ENCODE peak calls at places on chromosomes 7 and 10, in nine cellular contexts. L is AG10803, U is ovary, J is GM12878, X is Panc1, E is heart left ventricle, D is astrocyte, C is BJ, A is H1. V is an unnamed sample.

GRCh38 chr7:27167916-27168264 is 2.6 kb upstream of the HOXA9 start:
- DNase-seq in E (no peak), U (no peak), J (no peak), D (no peak), L (peak), X (no peak), A (no peak), C (no peak), V (peak)

GRCh38 chr7:11456574-11456973 is 375.4 kb downstream of the THSD7A start:
- DNase-seq in E (no peak), J (no peak), C (no peak), L (no peak), U (no peak), A (no peak), D (no peak), X (no peak), V (no peak)

GRCh38 chr7:96285579-96285978 is 36.3 kb downstream of the SLC25A13 start:
- DNase-seq in D (no peak), X (no peak), C (no peak), E (no peak), J (no peak), U (no peak), A (no peak), L (no peak), V (no peak)

GRCh38 chr7:111159426-111159825 is 68.5 kb downstream of the LRRN3 start:
- DNase-seq in J (no peak), D (peak), E (no peak), L (peak), C (peak), X (no peak), U (no peak), A (no peak), V (peak)

GRCh38 chr7:132090444-132090843 is 485.8 kb downstream of the PLXNA4 start:
- DNase-seq in A (no peak), J (no peak), E (no peak), L (no peak), U (no peak), C (no peak), X (no peak), D (no peak), V (peak)

GRCh38 chr10:102117391-102118159 is 2.6 kb downstream of the LDB1 start:
- DNase-seq in C (no peak), U (peak), J (no peak), X (no peak), D (peak), A (peak), E (peak), L (peak), V (peak)

GRCh38 chr10:46285300-46285699 is 1.5 kb upstream of the ANTXRL start:
- DNase-seq in E (peak), J (no peak), A (no peak), U (no peak), L (no peak), X (no peak), D (no peak), C (no peak), V (no peak)

GRCh38 chr10:69338133-69338456 is 59.8 kb downstream of the HK1 start:
- DNase-seq in D (no peak), A (no peak), X (no peak), E (no peak), J (no peak), U (no peak), L (no peak), C (no peak), V (no peak)

GRCh38 chr10:92742331-92743228 is 52.8 kb downstream of the HHEX start:
- DNase-seq in L (no peak), D (no peak), C (no peak), E (no peak), X (no peak), A (no peak), J (peak), U (no peak), V (no peak)

GRCh38 chr10:62231371-62231770 is 37.3 kb downstream of the RTKN2 start:
- DNase-seq in L (peak), J (no peak), U (no peak), X (peak), E (no peak), A (no peak), C (peak), D (peak), V (peak)

GRCh38 chr7:13017325-13017853 is 330.0 kb downstream of the ARL4A start:
- DNase-seq in C (no peak), U (no peak), L (no peak), J (no peak), D (peak), E (no peak), A (no peak), X (no peak), V (peak)

GRCh38 chr10:14564268-14564744 is 210.4 kb downstream of the FAM107B start:
- DNase-seq in U (no peak), A (no peak), X (no peak), C (no peak), E (no peak), J (no peak), L (no peak), D (no peak), V (no peak)

GRCh38 chr7:3537210-3537875 is 236.3 kb downstream of the SDK1 start:
- DNase-seq in A (no peak), J (no peak), E (peak), U (no peak), C (no peak), X (no peak), L (no peak), D (peak), V (peak)

GRCh38 chr7:77651544-77652162 is 44.6 kb upstream of the RSBN1L start:
- DNase-seq in L (peak), E (no peak), U (no peak), D (no peak), A (peak), X (peak), C (no peak), J (no peak), V (peak)

GRCh38 chr10:73408061-73408460 is 5.8 kb downstream of the ANXA7 start:
- DNase-seq in L (no peak), D (no peak), X (no peak), E (no peak), A (no peak), C (no peak), U (no peak), J (no peak), V (peak)

GRCh38 chr10:73404690-73405089 is 9.2 kb downstream of the ANXA7 start:
- DNase-seq in J (no peak), E (no peak), L (no peak), U (no peak), A (no peak), C (no peak), D (no peak), X (no peak), V (no peak)

GRCh38 chr10:73406863-73407262 is 7.0 kb downstream of the ANXA7 start:
- DNase-seq in D (peak), L (no peak), C (no peak), E (no peak), X (no peak), U (no peak), J (no peak), A (no peak), V (no peak)

GRCh38 chr10:73407495-73407894 is 6.4 kb downstream of the ANXA7 start:
- DNase-seq in D (no peak), C (no peak), L (no peak), U (no peak), A (no peak), E (no peak), X (no peak), J (no peak), V (no peak)

GRCh38 chr10:73405556-73405955 is 8.3 kb downstream of the ANXA7 start:
- DNase-seq in L (no peak), D (no peak), X (no peak), E (no peak), J (no peak), U (no peak), A (no peak), C (no peak), V (no peak)
- TF ChIP-seq CTCF in L (no peak), D (no peak), X (no peak), E (no peak), J (no peak), U (no peak), A (no peak), C (no peak), V (no peak)

DNA sequence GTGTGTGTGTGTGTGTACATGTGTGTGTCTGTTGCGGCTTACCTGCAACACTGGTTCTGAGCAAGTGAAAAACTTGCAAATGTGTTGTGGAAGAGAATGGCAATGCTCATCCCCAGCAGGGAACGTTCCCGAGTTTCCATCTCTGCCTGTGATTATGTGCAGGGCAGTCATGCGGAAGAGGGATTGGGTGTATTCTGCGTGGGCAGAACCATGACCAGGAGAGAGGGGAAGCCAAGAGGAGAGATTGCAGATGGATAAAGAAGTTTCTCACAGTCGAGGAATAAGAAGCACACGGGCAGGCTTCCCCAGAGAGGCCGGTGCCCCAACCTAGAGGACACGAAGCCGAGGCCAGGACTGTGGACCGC is 99.9 kb downstream of the CTBP2 start:
- DNase-seq in A (no peak), U (no peak), L (peak), C (no peak), E (no peak), J (no peak), D (peak), X (no peak), V (peak)
- H3K4me3 ChIP-seq in A (no peak), U (no peak), L (no peak), C (no peak), E (peak), J (no peak), D (peak), X (no peak), V (no peak)

GRCh38 chr10:97685395-97685958 is 1.6 kb downstream of the AVPI1 start:
- DNase-seq in U (no peak), E (peak), J (no peak), L (no peak), D (no peak), C (no peak), X (no peak), A (no peak), V (peak)
- TF ChIP-seq CTCF in U (peak), E (peak), J (no peak), L (peak), D (no peak), C (peak), X (no peak), A (peak), V (peak)

GRCh38 chr10:72321248-72322029 is 33.3 kb downstream of the DNAJB12 start:
- DNase-seq in E (no peak), D (no peak), A (no peak), J (no peak), X (no peak), C (no peak), U (peak), L (no peak), V (no peak)
- H3K4me3 ChIP-seq in E (no peak), D (no peak), A (no peak), J (peak), X (no peak), C (no peak), U (no peak), L (peak), V (no peak)

DNA sequence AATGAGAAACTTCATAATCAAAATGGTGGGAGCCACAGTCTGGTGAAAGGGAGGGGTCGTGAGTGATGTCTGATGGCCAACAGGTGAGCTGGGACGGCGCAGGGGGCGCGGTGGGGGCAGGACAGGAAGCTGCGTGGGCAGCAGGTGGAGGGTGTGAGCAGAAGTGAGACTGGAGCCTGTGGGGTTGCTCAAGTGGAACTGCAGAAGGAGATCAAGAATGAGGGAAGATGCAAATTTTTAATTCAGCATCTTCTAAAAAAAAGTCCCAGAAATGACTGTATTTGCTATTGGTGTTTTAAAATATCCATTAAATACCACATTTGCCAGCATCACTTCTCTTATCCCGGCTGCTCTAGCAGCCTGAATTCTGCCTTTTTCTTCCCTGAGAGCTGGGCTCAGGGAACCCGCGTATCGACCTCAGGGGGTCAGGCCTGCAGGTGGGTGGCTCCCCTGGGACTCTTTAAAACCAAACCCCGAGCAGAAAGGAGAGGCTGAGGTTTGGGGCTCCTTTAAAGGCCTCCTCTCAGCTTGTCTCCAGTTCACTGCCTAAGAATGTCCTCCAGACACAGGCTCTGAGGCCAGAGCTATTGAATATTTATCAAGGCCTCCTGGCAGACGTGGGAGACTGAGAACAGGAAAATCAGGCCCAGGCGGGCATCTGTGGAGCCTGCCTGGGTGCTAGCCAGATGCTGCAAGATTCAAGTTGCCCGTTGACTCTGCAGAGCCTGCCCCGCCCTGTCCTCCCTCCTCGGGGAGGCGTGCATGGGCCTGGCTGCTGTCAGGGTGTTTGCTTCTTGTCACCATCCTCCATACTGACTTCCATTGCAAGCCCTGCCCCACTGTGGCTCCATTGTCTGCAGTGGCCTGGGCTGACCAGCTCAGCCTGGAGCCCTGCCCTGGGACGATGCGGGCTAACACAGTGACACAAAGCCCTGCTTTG is 53.9 kb downstream of the SYPL1 start:
- DNase-seq in X (no peak), E (no peak), J (peak), A (no peak), D (no peak), L (peak), C (no peak), U (no peak), V (no peak)
- TF ChIP-seq CTCF in X (no peak), E (no peak), J (peak), A (no peak), D (no peak), L (no peak), C (no peak), U (no peak), V (no peak)

GRCh38 chr10:103555712-103556111 is 62.2 kb downstream of the NEURL1 start:
- DNase-seq in J (no peak), L (no peak), C (no peak), U (no peak), X (no peak), A (no peak), D (no peak), E (peak), V (no peak)
- H3K4me3 ChIP-seq in J (no peak), L (no peak), C (no peak), U (peak), X (no peak), A (peak), D (no peak), E (no peak), V (no peak)

GRCh38 chr7:155533827-155534690 is 12.3 kb downstream of the CNPY1 start:
- DNase-seq in J (no peak), E (no peak), X (no peak), A (peak), C (no peak), L (no peak), U (peak), D (no peak), V (peak)
- TF ChIP-seq CTCF in J (peak), E (peak), X (peak), A (peak), C (peak), L (peak), U (no peak), D (peak), V (peak)

DNA sequence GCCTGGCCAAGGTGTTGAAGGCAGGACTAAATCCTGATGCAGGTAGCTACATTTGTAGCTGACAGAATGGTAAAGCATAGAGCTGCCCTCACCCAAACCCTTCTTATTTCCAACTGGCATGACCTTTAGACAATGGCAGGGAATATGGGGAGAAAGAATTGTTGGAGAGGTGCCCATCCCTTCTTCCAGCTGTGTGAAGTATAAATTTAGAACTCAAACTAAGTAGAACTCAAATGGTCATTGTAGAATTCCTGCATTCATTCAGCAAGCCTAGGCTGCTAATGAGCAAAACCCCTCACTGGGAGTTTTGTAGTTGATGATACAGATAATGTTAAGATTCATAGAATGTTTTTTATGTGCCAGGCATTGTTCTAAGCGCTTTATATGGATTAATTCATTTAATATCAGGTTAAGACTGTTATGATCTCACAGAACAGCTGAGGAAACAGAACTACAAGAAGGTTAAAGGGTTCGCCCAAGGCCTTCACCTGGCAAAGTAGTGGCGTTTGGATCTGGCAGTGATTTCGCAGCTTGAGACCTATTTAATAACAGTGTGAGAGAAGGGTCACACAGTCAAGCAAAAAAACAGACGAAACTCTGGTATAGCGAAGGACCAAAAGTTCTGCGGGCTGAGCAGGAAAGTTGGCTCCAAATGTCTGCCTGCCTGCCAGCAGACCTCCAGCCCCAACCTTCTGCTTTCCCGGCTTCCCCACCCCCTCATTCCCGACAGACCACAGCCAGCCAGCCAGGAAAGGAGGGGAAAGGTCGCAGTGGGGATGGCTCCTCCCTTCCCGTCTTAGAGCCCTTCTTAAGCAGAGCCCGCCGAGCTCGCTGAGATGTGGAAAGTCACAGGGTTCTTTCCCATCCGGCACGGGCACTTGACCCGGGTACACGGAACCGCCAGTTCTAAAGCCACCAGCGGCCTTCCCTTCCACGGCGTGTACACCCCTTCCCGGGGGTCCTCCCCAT is 1.6 kb upstream of the HILPDA start:
- DNase-seq in A (peak), E (peak), J (no peak), D (peak), L (peak), C (peak), X (no peak), U (peak), V (peak)
- H3K4me3 ChIP-seq in A (no peak), E (peak), J (no peak), D (peak), L (peak), C (no peak), X (peak), U (peak), V (peak)

DNA sequence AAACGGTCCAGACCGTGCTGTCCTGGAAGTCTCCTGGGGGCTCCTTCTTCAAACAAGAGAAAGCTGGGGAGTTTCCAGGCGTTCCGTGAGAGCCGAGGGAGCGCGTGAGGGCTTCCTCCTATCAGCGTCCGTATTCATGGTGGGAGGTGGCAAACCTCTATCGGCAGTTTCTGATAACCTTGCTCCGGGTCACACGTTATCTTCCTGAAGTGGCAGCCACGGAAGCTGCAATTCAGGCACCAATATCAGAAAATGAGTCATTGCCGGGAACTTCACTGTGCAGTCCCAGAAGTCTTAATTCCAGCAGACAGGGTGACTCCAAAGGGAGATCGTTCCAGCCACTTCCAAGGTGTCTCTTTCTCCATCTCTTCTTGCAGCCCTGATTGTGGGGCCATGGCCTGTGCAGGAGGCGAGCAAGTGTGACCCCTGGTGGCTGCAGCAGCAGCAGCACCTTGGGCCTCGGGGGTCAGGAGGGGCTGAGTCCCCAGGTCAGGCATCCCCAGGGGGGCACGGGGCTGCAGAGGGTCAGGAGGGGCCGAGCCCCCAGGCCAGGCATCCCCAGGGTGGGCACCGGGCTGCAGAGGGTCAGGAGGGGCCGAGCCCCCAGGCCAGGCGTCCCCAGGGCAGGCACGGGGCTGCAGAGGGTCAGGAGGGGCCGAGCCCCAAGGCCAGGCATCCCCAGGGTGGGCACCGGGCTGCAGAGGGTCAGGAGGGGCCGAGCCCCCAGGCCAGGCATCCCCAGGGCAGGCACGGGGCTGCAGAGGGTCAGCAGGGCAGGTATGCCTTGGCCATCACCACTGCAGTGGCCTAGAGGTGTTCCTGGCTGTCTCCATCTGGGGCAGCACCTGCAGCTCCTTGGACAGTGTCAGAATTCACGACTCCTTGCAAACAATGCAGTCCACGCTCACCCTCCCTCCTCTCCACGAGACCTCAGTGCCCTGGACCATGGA is 538.7 kb downstream of the DNAJB6 start:
- DNase-seq in U (no peak), A (peak), J (no peak), D (no peak), C (no peak), E (no peak), X (no peak), L (no peak), V (peak)
- TF ChIP-seq CTCF in U (no peak), A (peak), J (no peak), D (peak), C (no peak), E (peak), X (peak), L (no peak), V (peak)

V was measured in fibroblast of mammary gland.